ENCODE peak calls at places on chromosomes 4 and X, in eight cellular contexts. B is GM23338, F is HCT116, G is sigmoid colon, U is spleen, W is breast epithelium, Y is upper lobe of left lung, T is suprapubic skin. L is an unnamed sample.

GRCh38 chr4:72031868-72032619 is at the start of gene NPFFR2:
- DNase-seq in B (peak), F (no peak), G (no peak), U (peak), W (no peak), Y (peak), T (no peak), L (no peak)

GRCh38 chr4:153834901-153835300 is 46.0 kb upstream of the SFRP2 start:
- DNase-seq in B (no peak), F (no peak), G (no peak), U (no peak), W (no peak), Y (no peak), T (no peak), L (no peak)

GRCh38 chr4:157151711-157152110 is 68.8 kb upstream of the GRIA2 start:
- DNase-seq in B (no peak), F (no peak), G (no peak), U (no peak), W (no peak), Y (no peak), T (no peak), L (no peak)

GRCh38 chrX:102846544-102847236 is 90.4 kb upstream of the RAB40AL start:
- DNase-seq in B (no peak), F (no peak), G (no peak), U (no peak), W (no peak), Y (no peak), T (no peak), L (no peak)

GRCh38 chr4:133186845-133187244 is 37.8 kb downstream of the PCDH10 start:
- DNase-seq in B (no peak), F (no peak), G (no peak), U (no peak), W (no peak), Y (no peak), T (no peak), L (no peak)

GRCh38 chr4:74223098-74223497 is 65.2 kb downstream of the MTHFD2L start:
- DNase-seq in B (no peak), F (no peak), G (no peak), U (no peak), W (no peak), Y (no peak), T (no peak), L (no peak)

GRCh38 chr4:168514249-168514852 is 17.5 kb downstream of the PALLD start:
- DNase-seq in B (peak), F (no peak), G (no peak), U (no peak), W (no peak), Y (no peak), T (no peak), L (no peak)

GRCh38 chrX:10444204-10444603 is 176.2 kb downstream of the MID1 start:
- DNase-seq in B (peak), F (no peak), G (no peak), U (no peak), W (no peak), Y (no peak), T (no peak), L (no peak)

GRCh38 chr4:121784975-121785374 is 16.1 kb upstream of the EXOSC9 start:
- DNase-seq in B (no peak), F (no peak), G (peak), U (no peak), W (peak), Y (no peak), T (no peak), L (no peak)

GRCh38 chr4:94711635-94712034 is 46.1 kb upstream of the BMPR1B start:
- DNase-seq in B (no peak), F (no peak), G (no peak), U (no peak), W (no peak), Y (no peak), T (no peak), L (no peak)

GRCh38 chr4:104591505-104591904 is 96.8 kb upstream of the CXXC4 start:
- DNase-seq in B (peak), F (no peak), G (peak), U (no peak), W (no peak), Y (no peak), T (no peak), L (peak)

GRCh38 chr4:56857601-56858301 is 36.2 kb upstream of the SPINK2 start:
- DNase-seq in B (no peak), F (no peak), G (no peak), U (peak), W (no peak), Y (no peak), T (no peak), L (no peak)

GRCh38 chr4:148530114-148530513 is 87.9 kb upstream of the NR3C2 start:
- DNase-seq in B (no peak), F (no peak), G (no peak), U (no peak), W (no peak), Y (no peak), T (no peak), L (no peak)

DNA sequence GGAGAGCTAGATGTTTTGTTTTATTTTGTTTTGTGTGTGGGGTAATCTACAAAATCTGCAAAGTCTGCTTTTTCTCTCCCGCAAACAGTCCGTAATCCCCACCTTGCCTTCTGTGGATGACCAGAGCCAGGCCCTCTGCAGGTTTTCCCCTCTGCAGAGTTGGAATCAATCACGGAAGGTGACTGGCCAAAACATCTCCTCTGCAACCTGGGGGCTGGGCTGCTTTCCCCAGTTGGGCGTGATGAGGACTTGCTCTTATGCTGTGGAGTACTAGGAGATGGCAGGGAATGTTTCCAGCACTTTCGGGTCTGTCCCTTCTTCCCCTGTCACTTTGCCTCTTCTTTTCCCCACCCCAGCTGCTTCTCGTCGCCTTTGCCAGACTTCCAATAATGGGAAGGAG is 1.1 kb downstream of the TMEM35A start:
- DNase-seq in B (peak), F (no peak), G (no peak), U (no peak), W (no peak), Y (no peak), T (no peak), L (no peak)
- H3K27ac ChIP-seq in B (no peak), F (no peak), G (peak), U (no peak), W (no peak), Y (no peak), T (no peak), L (peak)

DNA sequence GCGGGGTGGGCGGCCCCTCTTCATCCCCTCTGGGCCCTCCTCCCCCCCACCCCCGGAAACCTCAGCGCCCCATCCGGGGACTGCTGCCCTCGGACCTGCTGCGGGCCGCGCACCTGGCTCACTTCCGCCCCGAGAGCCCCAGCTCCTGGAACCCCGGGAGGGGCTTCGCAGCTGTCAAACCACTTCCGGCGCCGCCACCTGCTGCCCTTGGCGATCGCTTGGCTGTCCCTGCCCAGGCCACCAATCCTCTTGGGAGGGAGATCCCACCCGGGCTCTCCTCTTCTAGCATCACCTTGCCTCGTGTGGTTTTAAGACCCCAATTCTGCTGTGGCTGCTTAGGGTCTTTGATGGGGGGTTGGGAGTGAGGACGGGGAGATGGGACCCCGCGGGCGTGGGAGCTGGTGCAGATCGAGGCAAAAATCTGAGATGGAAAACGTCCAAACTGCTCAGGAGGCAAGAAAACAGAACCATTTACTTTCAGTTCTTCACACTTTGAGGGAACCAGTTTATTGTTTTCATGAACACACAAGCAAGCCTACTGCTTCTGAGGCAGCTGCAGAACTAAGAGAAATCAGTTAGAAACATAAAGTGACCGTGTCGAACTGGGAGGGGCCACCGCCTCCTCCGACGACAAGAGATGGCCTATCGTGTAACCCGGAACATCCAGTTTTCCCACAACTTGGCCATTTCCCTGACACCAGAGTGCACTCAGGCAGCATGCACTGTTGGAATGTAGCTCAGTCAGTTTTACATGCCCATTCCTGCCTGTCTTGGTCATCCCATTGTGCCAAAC is 782 bp downstream of the MTMR1 start:
- DNase-seq in B (peak), F (peak), G (peak), U (peak), W (peak), Y (peak), T (no peak), L (peak)
- TF ChIP-seq POLR2AphosphoS5 in B (no peak), F (no peak), G (no peak), U (peak), W (peak), Y (no peak), T (no peak), L (no peak)

GRCh38 chr4:85784348-85784747 is 309.4 kb downstream of the ARHGAP24 start:
- DNase-seq in B (no peak), F (no peak), G (no peak), U (no peak), W (no peak), Y (no peak), T (no peak), L (no peak)
- H3K27ac ChIP-seq in B (no peak), F (no peak), G (peak), U (peak), W (no peak), Y (no peak), T (no peak), L (peak)

GRCh38 chrX:123803331-123803983 is 56.4 kb upstream of the XIAP start:
- DNase-seq in B (no peak), F (peak), G (no peak), U (no peak), W (no peak), Y (no peak), T (no peak), L (no peak)
- TF ChIP-seq POLR2AphosphoS5 in B (no peak), F (no peak), G (no peak), U (no peak), W (no peak), Y (peak), T (no peak), L (no peak)

GRCh38 chr4:53717064-53717549 is 125.8 kb upstream of the LNX1 start:
- DNase-seq in B (no peak), F (no peak), G (no peak), U (no peak), W (no peak), Y (no peak), T (no peak), L (no peak)

GRCh38 chr4:53714377-53715140 is 123.3 kb upstream of the LNX1 start:
- DNase-seq in B (no peak), F (no peak), G (no peak), U (no peak), W (no peak), Y (no peak), T (no peak), L (no peak)

GRCh38 chr4:53716011-53716410 is 124.7 kb upstream of the LNX1 start:
- DNase-seq in B (no peak), F (no peak), G (no peak), U (no peak), W (no peak), Y (no peak), T (no peak), L (no peak)

GRCh38 chr4:53713767-53714166 is 122.5 kb upstream of the LNX1 start:
- DNase-seq in B (no peak), F (no peak), G (no peak), U (no peak), W (no peak), Y (no peak), T (no peak), L (no peak)

GRCh38 chr4:53716471-53717063 is 125.3 kb upstream of the LNX1 start:
- DNase-seq in B (no peak), F (no peak), G (no peak), U (no peak), W (no peak), Y (no peak), T (no peak), L (no peak)
- H3K27ac ChIP-seq in B (no peak), F (no peak), G (no peak), U (no peak), W (no peak), Y (no peak), T (peak), L (peak)